ENCODE peak calls at places on chromosomes 6 and 20, in ten cellular contexts. X is sigmoid colon; B is Karpas-422; Z is kidney; S is adrenal gland; V is right atrium auricular region; T is heart right ventricle; M is effector memory CD4-positive, alpha-beta T cell; N is upper lobe of right lung; D is ovary. C is an unnamed sample. For H3K9me3 and H3K4me1, the result is how much of the 10 kb centered on the place peaks cover.

GRCh38 chr20:1144401-1145172 is 26.2 kb downstream of the PSMF1 start:
- DNase-seq in X (no peak), B (no peak), Z (no peak), S (no peak), V (no peak), T (no peak), M (no peak), N (no peak), D (no peak), C (no peak)

GRCh38 chr6:11323666-11324452 is 91.4 kb upstream of the NEDD9 start:
- DNase-seq in X (no peak), B (peak), Z (no peak), S (peak), V (peak), T (no peak), M (no peak), N (peak), D (no peak), C (peak)

GRCh38 chr20:1160496-1160895 is 24.3 kb downstream of the TMEM74B start:
- DNase-seq in X (no peak), B (no peak), Z (no peak), S (no peak), V (peak), T (no peak), M (no peak), N (no peak), D (no peak), C (no peak)

GRCh38 chr6:136403166-136403980 is 113.7 kb upstream of the BCLAF1 start:
- DNase-seq in X (no peak), B (no peak), Z (no peak), S (peak), V (no peak), T (no peak), M (no peak), N (no peak), D (no peak), C (no peak)

GRCh38 chr20:58432190-58432954 is 43.3 kb downstream of the VAPB start:
- DNase-seq in X (peak), B (no peak), Z (no peak), S (no peak), V (no peak), T (no peak), M (no peak), N (no peak), D (no peak), C (no peak)

GRCh38 chr6:22877946-22878705 is 308.8 kb downstream of the HDGFL1 start:
- DNase-seq in X (no peak), B (no peak), Z (no peak), S (no peak), V (no peak), T (no peak), M (no peak), N (no peak), D (no peak), C (no peak)

GRCh38 chr6:45704056-45704790 is 311.4 kb downstream of the CLIC5 start:
- DNase-seq in X (no peak), B (peak), Z (no peak), S (no peak), V (no peak), T (no peak), M (no peak), N (no peak), D (no peak), C (no peak)

GRCh38 chr6:46299253-46299652 is 128.5 kb upstream of the ENPP5 start:
- DNase-seq in X (no peak), B (no peak), Z (no peak), S (no peak), V (no peak), T (no peak), M (no peak), N (no peak), D (no peak), C (no peak)

GRCh38 chr6:152981219-152981618 is 1.6 kb downstream of the FBXO5 start:
- DNase-seq in X (no peak), B (peak), Z (no peak), S (no peak), V (no peak), T (no peak), M (no peak), N (no peak), D (no peak), C (no peak)

GRCh38 chr6:158649289-158650143 is at the start of gene SYTL3:
- DNase-seq in X (peak), B (peak), Z (peak), S (peak), V (peak), T (no peak), M (peak), N (peak), D (no peak), C (peak)

DNA sequence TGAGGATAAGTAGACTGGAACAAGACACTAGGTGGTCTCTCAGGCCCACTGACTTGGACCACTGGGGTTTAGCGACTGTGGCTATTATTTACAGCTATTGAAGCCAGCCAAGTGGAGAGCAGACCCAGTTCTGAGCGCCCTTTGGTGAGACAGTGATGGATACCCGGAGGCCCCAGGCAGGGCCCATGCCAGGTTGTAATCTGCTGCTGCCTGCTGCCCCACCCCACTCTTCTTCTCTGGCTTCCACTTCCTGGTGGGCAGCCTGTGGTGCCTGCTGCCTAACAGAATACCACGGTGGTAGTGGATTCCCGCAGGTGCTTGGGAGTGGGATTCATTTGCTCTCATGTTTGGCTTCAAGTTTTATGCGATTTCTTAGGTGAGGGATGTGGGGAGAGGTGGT is 570 bp downstream of the RAB44 start:
- DNase-seq in X (no peak), B (no peak), Z (no peak), S (no peak), V (no peak), T (no peak), M (no peak), N (peak), D (no peak), C (no peak)
- H3K4me3 ChIP-seq in X (no peak), B (no peak), Z (no peak), S (no peak), V (no peak), T (no peak), M (no peak), N (no peak), D (no peak), C (no peak)

GRCh38 chr6:21741221-21742109 is 147.9 kb downstream of the SOX4 start:
- DNase-seq in X (no peak), B (no peak), Z (no peak), S (no peak), V (no peak), T (no peak), M (no peak), N (no peak), D (no peak), C (no peak)
- H3K9me3 ChIP-seq in X (under half), B (under half), Z (under half), S (under half), V (under half), T (under half), M (under half), N (under half), D (under half), C (under half)

DNA sequence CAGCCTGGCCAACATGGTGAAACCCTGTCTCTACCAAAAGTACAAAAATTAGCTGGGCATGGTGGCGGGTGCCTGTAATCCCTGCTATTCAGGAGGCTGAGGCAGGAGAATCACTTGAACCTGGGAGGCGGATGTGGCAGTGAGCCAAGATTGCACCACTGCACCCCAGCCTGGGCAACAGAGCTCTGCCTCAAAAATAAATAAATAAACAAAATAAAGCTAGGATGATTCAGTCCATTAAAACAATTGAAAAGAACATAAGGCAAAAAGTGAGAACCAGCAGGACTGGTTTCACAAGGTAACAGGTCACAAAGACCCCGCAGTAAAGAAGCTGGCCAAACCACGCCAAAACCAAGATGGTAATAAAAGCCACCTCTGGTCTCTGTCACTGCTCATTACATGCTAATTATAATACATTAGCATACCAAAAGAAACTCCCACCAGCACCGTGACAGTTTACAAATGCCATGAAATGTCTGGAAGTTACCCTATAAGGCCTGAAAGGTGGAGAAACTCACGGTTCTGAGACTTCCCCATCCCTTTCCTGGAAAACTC is 10.4 kb downstream of the LAMA4 start:
- DNase-seq in X (no peak), B (no peak), Z (no peak), S (no peak), V (no peak), T (no peak), M (no peak), N (no peak), D (no peak), C (no peak)
- H3K4me1 ChIP-seq in X (half or more), B (under half), Z (under half), S (under half), V (half or more), T (half or more), M (under half), N (under half), D (under half), C (under half)

GRCh38 chr6:73079978-73080377 is 145.3 kb downstream of the KHDC1L start:
- DNase-seq in X (no peak), B (no peak), Z (no peak), S (no peak), V (no peak), T (no peak), M (no peak), N (no peak), D (no peak), C (no peak)
- H3K4me3 ChIP-seq in X (no peak), B (no peak), Z (no peak), S (no peak), V (no peak), T (no peak), M (no peak), N (no peak), D (no peak), C (no peak)

DNA sequence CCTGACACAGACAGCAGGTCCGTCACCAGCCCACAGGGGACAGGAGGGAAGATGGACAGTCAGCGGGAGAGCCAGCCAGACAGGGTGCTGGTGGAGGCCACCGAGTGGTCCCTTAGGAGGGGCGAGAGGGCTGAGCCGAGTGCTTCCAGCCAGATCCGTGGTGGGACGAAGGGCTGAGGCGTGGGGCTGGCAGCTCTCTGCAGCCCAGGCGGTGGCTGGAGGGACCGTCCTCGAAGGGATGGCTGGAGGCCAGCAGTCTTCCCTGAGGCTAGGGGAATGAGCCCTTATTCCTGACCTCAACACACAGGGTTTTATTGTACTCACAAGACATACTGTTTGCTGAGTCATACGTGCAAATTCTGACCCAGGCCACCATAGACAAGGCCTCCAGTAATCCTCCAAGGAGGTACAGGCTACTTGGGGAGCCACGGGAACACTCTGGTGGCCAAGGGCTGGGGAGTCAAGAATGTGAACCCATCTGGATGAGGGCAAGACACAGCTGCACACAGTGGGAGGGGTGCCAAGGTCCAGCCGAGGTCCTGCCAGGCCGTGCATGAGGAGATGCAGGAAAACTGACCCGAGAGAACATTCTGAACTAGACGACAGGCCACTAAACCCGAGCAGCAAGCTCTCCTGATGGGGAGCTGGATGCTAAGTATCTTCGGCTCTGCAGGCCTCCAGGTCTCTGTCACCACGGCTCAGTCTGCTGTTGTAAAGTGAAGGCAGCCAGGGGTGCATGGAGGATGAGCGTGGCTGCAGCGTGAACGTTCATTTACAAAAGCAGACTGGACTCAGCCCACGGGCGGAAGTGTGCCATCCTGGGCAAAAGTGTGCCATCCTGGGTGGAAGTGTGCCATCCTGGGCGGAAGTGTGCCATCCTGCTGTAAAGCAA is 242.5 kb downstream of the TTLL2 start:
- DNase-seq in X (peak), B (no peak), Z (peak), S (peak), V (peak), T (peak), M (no peak), N (no peak), D (no peak), C (no peak)
- H3K9me3 ChIP-seq in X (under half), B (under half), Z (under half), S (under half), V (under half), T (under half), M (under half), N (under half), D (under half), C (under half)

DNA sequence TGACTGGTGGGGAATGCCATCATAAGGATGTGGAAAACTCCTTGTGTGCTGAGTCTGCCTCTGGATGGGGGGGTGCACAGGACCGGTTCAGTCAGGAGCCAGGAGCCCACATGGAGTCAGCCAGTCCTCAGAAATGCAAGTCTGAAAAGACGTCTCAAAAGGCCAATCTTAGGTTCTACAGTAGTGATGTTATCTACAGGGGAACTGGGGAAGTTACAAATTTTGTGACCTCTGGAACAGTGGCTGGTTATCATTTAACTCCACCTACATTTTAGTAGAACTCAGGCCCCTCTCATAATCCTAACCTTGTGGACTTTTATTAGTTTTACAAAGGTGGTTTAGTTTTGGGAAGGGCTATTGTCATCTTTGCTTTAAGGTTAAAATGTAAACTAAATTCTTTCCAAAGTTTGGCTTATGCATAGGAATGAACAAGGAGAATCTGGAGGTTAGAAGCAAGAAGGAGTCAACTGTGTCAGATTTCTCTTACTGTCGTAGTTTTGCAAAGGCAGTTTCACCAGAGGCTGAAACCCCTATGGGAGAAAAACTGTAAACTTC is 13.7 kb upstream of the TBC1D22B start:
- DNase-seq in X (no peak), B (no peak), Z (no peak), S (no peak), V (no peak), T (no peak), M (no peak), N (no peak), D (no peak), C (no peak)
- H3K4me1 ChIP-seq in X (half or more), B (under half), Z (under half), S (under half), V (half or more), T (under half), M (under half), N (under half), D (under half), C (half or more)

DNA sequence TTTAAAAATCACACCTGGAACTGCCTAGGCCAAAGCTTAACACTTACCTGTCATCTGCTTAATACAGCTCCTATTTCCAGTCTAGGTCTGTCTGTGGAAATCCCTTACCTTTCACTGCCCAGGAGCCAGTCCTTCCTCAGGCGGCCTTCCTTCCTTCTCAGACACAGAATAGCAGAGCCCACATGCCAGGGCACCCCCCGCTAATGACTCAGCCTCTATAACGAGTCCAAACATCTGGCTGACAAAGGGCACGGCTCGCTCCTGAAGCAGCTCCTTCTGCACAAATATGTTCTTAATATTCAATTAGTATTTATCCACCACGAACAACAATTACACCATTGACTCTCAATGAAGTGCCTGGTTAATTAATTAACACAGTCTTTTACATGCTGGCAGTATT is 158.4 kb upstream of the MLN start:
- DNase-seq in X (no peak), B (no peak), Z (peak), S (no peak), V (no peak), T (no peak), M (no peak), N (peak), D (no peak), C (no peak)
- H3K4me3 ChIP-seq in X (no peak), B (no peak), Z (no peak), S (no peak), V (no peak), T (no peak), M (no peak), N (no peak), D (no peak), C (no peak)